ENCODE peak calls at places on chromosomes 16 and 17, in seven cellular contexts. One of them, this sample, is unnamed.

GRCh38 chr17:1673041-1673790 is 11.5 kb downstream of the PRPF8 start:
- DNase-seq in AML-193: no peak
- DNase-seq in GM13977: no peak
- DNase-seq in colonic mucosa: no peak
- DNase-seq in NCI-H1436: no peak
- DNase-seq in activated CD4-positive, alpha-beta T cell treated with anti-CD3 and anti-CD28 coated beads, Interleukin-2, amount 50 U/mL, for 1 hour: peak; percentile 25
- DNase-seq in AG08395: no peak
- DNase-seq in this sample: no peak

GRCh38 chr16:49354101-49354500 is 19.5 kb upstream of the C16orf78 start:
- DNase-seq in AML-193: no peak
- DNase-seq in GM13977: no peak
- DNase-seq in colonic mucosa: no peak
- DNase-seq in NCI-H1436: no peak
- DNase-seq in activated CD4-positive, alpha-beta T cell treated with anti-CD3 and anti-CD28 coated beads, Interleukin-2, amount 50 U/mL, for 1 hour: no peak
- DNase-seq in AG08395: no peak
- DNase-seq in this sample: no peak

GRCh38 chr16:15966420-15967222 is 17.2 kb downstream of the ABCC1 start:
- DNase-seq in AML-193: no peak
- DNase-seq in GM13977: no peak
- DNase-seq in colonic mucosa: no peak
- DNase-seq in NCI-H1436: no peak
- DNase-seq in activated CD4-positive, alpha-beta T cell treated with anti-CD3 and anti-CD28 coated beads, Interleukin-2, amount 50 U/mL, for 1 hour: no peak
- DNase-seq in AG08395: peak; percentile 87
- DNase-seq in this sample: no peak

GRCh38 chr17:8673621-8674020 is 43.1 kb upstream of the MYH10 start:
- DNase-seq in AML-193: no peak
- DNase-seq in GM13977: no peak
- DNase-seq in colonic mucosa: no peak
- DNase-seq in NCI-H1436: no peak
- DNase-seq in activated CD4-positive, alpha-beta T cell treated with anti-CD3 and anti-CD28 coated beads, Interleukin-2, amount 50 U/mL, for 1 hour: no peak
- DNase-seq in AG08395: peak; percentile 43
- DNase-seq in this sample: peak; percentile 60

GRCh38 chr16:75252946-75253911 is 1.8 kb upstream of the BCAR1 start:
- DNase-seq in AML-193: no peak
- DNase-seq in GM13977: no peak
- DNase-seq in colonic mucosa: no peak
- DNase-seq in NCI-H1436: no peak
- DNase-seq in activated CD4-positive, alpha-beta T cell treated with anti-CD3 and anti-CD28 coated beads, Interleukin-2, amount 50 U/mL, for 1 hour: no peak
- DNase-seq in AG08395: peak; percentile 72
- DNase-seq in this sample: peak; percentile 26

GRCh38 chr17:80146121-80147034 is 550 bp downstream of the EIF4A3 start:
- DNase-seq in AML-193: peak; percentile 27
- DNase-seq in GM13977: peak; percentile 58
- DNase-seq in colonic mucosa: peak; percentile 31
- DNase-seq in NCI-H1436: peak; percentile 23
- DNase-seq in activated CD4-positive, alpha-beta T cell treated with anti-CD3 and anti-CD28 coated beads, Interleukin-2, amount 50 U/mL, for 1 hour: no peak
- DNase-seq in AG08395: no peak
- DNase-seq in this sample: no peak

GRCh38 chr17:58354541-58355216 is 2.7 kb upstream of the SUPT4H1 start:
- DNase-seq in AML-193: no peak
- DNase-seq in GM13977: peak; percentile 5
- DNase-seq in colonic mucosa: no peak
- DNase-seq in NCI-H1436: no peak
- DNase-seq in activated CD4-positive, alpha-beta T cell treated with anti-CD3 and anti-CD28 coated beads, Interleukin-2, amount 50 U/mL, for 1 hour: no peak
- DNase-seq in AG08395: no peak
- DNase-seq in this sample: no peak

GRCh38 chr16:16029431-16030011 is 80.1 kb downstream of the ABCC1 start:
- DNase-seq in AML-193: no peak
- DNase-seq in GM13977: no peak
- DNase-seq in colonic mucosa: no peak
- DNase-seq in NCI-H1436: no peak
- DNase-seq in activated CD4-positive, alpha-beta T cell treated with anti-CD3 and anti-CD28 coated beads, Interleukin-2, amount 50 U/mL, for 1 hour: no peak
- DNase-seq in AG08395: no peak
- DNase-seq in this sample: no peak

GRCh38 chr17:59404471-59404870 is 73.0 kb downstream of the YPEL2 start:
- DNase-seq in AML-193: no peak
- DNase-seq in GM13977: no peak
- DNase-seq in colonic mucosa: no peak
- DNase-seq in NCI-H1436: no peak
- DNase-seq in activated CD4-positive, alpha-beta T cell treated with anti-CD3 and anti-CD28 coated beads, Interleukin-2, amount 50 U/mL, for 1 hour: no peak
- DNase-seq in AG08395: no peak
- DNase-seq in this sample: no peak

GRCh38 chr16:78641463-78641862 is 542.0 kb downstream of the WWOX start:
- DNase-seq in AML-193: no peak
- DNase-seq in GM13977: no peak
- DNase-seq in colonic mucosa: no peak
- DNase-seq in NCI-H1436: no peak
- DNase-seq in activated CD4-positive, alpha-beta T cell treated with anti-CD3 and anti-CD28 coated beads, Interleukin-2, amount 50 U/mL, for 1 hour: no peak
- DNase-seq in AG08395: no peak
- DNase-seq in this sample: no peak

This sample was measured in right cardiac atrium.